ENCODE peak calls at places on chromosomes 4 and X, in six cellular contexts. E is transverse colon, B is adrenal gland, Y is ovary, M is body of pancreas, R is psoas muscle. A is an unnamed sample.

GRCh38 chr4:109912706-109913621 is at the start of gene EGF:
- DNase-seq in M (peak), R (peak), Y (no peak), E (no peak), B (no peak), A (no peak)

GRCh38 chrX:69305333-69306062 is 140.2 kb upstream of the PJA1 start:
- DNase-seq in E (no peak), R (no peak), Y (no peak), B (no peak), M (no peak), A (peak)

GRCh38 chrX:149372861-149373260 is 132.2 kb downstream of the IDS start:
- DNase-seq in R (no peak), B (no peak), E (no peak), Y (no peak), M (no peak), A (no peak)

GRCh38 chr4:120062663-120063195 is 3.9 kb downstream of the MAD2L1 start:
- DNase-seq in E (no peak), M (no peak), R (no peak), B (no peak), Y (no peak), A (no peak)

GRCh38 chr4:169611157-169611556 is 1.2 kb downstream of the NEK1 start:
- DNase-seq in M (no peak), R (no peak), Y (no peak), B (no peak), E (no peak), A (no peak)

GRCh38 chrX:129718701-129719100 is 20.1 kb upstream of the XPNPEP2 start:
- DNase-seq in E (no peak), B (peak), Y (no peak), R (no peak), M (no peak), A (no peak)

GRCh38 chr4:70908993-70909556 is 6.9 kb downstream of the MOB1B start:
- DNase-seq in B (no peak), Y (no peak), R (no peak), E (no peak), M (no peak), A (no peak)

GRCh38 chrX:6279277-6279909 is 50.7 kb upstream of the NLGN4X start:
- DNase-seq in B (no peak), E (no peak), Y (no peak), R (no peak), M (no peak), A (no peak)

GRCh38 chr4:169723207-169723606 is 34.5 kb downstream of the HPF1 start:
- DNase-seq in R (no peak), E (no peak), B (no peak), M (peak), Y (no peak), A (peak)

GRCh38 chr4:113450681-113451080 is 310.9 kb downstream of the CAMK2D start:
- DNase-seq in B (no peak), R (no peak), E (no peak), Y (no peak), M (no peak), A (no peak)

GRCh38 chrX:150581093-150581775 is 12.8 kb downstream of the MTM1 start:
- DNase-seq in M (no peak), R (no peak), Y (no peak), B (no peak), E (no peak), A (no peak)

GRCh38 chrX:50448565-50448964 is 22.1 kb downstream of the DGKK start:
- DNase-seq in M (no peak), Y (no peak), R (no peak), B (no peak), E (peak), A (no peak)

GRCh38 chrX:78923198-78924015 is 21.8 kb upstream of the P2RY10 start:
- DNase-seq in M (no peak), R (no peak), E (no peak), B (no peak), Y (no peak), A (no peak)

GRCh38 chr4:85474818-85475630 is at the start of gene ARHGAP24:
- DNase-seq in B (peak), M (peak), E (peak), R (peak), Y (peak), A (no peak)

GRCh38 chrX:42746606-42747005 is 31.4 kb downstream of the PPP1R2C start:
- DNase-seq in Y (no peak), E (no peak), B (no peak), R (no peak), M (peak), A (no peak)

GRCh38 chr4:26362745-26363439 is 42.1 kb downstream of the RBPJ start:
- DNase-seq in R (no peak), B (no peak), M (no peak), Y (no peak), E (no peak), A (no peak)

GRCh38 chrX:104427693-104428092 is 138.3 kb upstream of the IL1RAPL2 start:
- DNase-seq in E (no peak), Y (no peak), B (no peak), M (no peak), R (no peak), A (no peak)

GRCh38 chr4:95516528-95517011 is 32.2 kb downstream of the UNC5C start:
- DNase-seq in M (no peak), R (no peak), Y (no peak), E (no peak), B (no peak), A (peak)

GRCh38 chr4:74658114-74658513 is 136.2 kb downstream of the BTC start:
- DNase-seq in B (no peak), Y (no peak), M (no peak), R (no peak), E (no peak), A (no peak)

GRCh38 chr4:16122784-16123183 is 39.0 kb upstream of the PROM1 start:
- DNase-seq in R (no peak), B (no peak), M (no peak), E (no peak), Y (no peak), A (no peak)

GRCh38 chrX:131801911-131802310 is 221.2 kb upstream of the STK26 start:
- DNase-seq in M (no peak), Y (no peak), R (no peak), E (no peak), B (no peak), A (no peak)

GRCh38 chr4:106583567-106583966 is 215.0 kb upstream of the GIMD1 start:
- DNase-seq in R (no peak), Y (no peak), E (no peak), M (no peak), B (no peak), A (no peak)

GRCh38 chr4:162061214-162061613 is 102.6 kb downstream of the FSTL5 start:
- DNase-seq in B (no peak), R (no peak), Y (no peak), E (no peak), M (no peak), A (no peak)

GRCh38 chrX:68420559-68420958 is 12.7 kb downstream of the OPHN1 start:
- DNase-seq in B (no peak), Y (no peak), M (no peak), E (no peak), R (no peak), A (no peak)

GRCh38 chr4:176404591-176404990 is 84.8 kb downstream of the SPCS3 start:
- DNase-seq in M (no peak), R (no peak), Y (no peak), E (no peak), B (no peak), A (no peak)

GRCh38 chr4:92303621-92304027 is at the start of gene GRID2:
- DNase-seq in M (no peak), B (no peak), E (no peak), R (no peak), Y (peak), A (peak)

GRCh38 chr4:114464873-114465272 is 133.7 kb upstream of the UGT8 start:
- DNase-seq in E (no peak), M (no peak), B (no peak), Y (no peak), R (no peak), A (no peak)

GRCh38 chr4:108144451-108144850 is 24.3 kb downstream of the LEF1 start:
- DNase-seq in R (no peak), M (no peak), B (no peak), Y (no peak), E (no peak), A (no peak)

GRCh38 chrX:41481264-41482109 is 34.3 kb downstream of the NYX start:
- DNase-seq in E (no peak), Y (no peak), R (no peak), M (no peak), B (no peak), A (peak)

GRCh38 chrX:152445926-152446325 is 5.2 kb downstream of the GABRA3 start:
- DNase-seq in R (no peak), E (no peak), B (no peak), Y (no peak), M (no peak), A (no peak)

GRCh38 chrX:19893722-19894121 is 6.3 kb upstream of the SH3KBP1 start:
- DNase-seq in B (no peak), E (no peak), M (no peak), Y (no peak), R (no peak), A (no peak)

GRCh38 chr4:180900781-180901180 is 1342.4 kb upstream of the TENM3 start:
- DNase-seq in E (no peak), B (no peak), R (no peak), M (no peak), Y (no peak), A (no peak)

GRCh38 chr4:6873792-6874461 is 35.7 kb upstream of the TBC1D14 start:
- DNase-seq in E (peak), M (peak), R (peak), B (peak), Y (peak), A (peak)

GRCh38 chr4:1578968-1579833 is 104.9 kb downstream of the FAM53A start:
- DNase-seq in E (peak), M (peak), B (peak), Y (peak), R (peak), A (peak)
- TF ChIP-seq CTCF in E (peak), M (peak), B (peak), Y (no peak), R (peak), A (peak)

DNA sequence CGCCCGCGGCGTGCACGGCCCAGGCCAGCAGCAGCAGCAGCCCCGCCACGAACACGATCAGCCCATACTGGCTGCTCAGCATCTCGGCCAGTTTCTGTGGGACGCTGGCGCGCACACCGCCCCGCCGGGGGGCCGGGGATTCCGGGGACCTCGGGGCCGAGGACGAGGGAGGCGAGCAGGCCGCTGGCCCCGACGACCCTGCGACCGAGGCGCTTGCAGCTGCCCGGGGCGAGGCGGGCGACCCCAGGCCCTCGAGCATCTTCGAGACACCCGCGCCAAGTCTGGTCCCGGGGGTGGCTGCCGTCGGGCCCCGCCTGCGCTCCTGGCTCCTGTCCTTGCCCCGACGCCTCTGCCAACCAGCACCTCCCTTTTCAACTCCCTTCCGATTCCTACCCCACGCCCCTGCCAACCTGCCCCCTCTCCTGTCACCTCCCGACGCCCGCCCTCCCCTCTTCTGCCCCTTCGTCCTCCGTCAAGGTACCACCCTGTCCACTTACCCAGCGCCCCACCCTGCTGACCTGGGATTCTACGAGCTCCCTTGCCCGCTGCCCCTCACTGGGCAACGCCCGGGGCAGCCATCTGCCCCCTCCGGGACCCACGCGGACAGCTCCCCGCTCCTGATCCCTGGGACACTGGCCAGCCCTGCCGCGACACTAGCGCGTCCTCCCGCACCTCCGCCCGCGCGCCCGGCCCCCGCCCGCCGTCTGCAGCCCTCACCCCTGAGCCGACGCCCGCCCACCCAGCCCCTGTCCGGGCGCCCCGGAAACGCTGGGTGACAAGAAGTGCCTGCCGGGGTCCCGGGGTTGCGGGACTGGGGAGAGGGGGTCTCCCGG is at the start of gene OTOP1:
- DNase-seq in Y (no peak), R (no peak), E (no peak), M (no peak), B (no peak), A (no peak)
- H3K4me3 ChIP-seq in Y (no peak), R (no peak), E (no peak), M (no peak), B (no peak), A (peak)

DNA sequence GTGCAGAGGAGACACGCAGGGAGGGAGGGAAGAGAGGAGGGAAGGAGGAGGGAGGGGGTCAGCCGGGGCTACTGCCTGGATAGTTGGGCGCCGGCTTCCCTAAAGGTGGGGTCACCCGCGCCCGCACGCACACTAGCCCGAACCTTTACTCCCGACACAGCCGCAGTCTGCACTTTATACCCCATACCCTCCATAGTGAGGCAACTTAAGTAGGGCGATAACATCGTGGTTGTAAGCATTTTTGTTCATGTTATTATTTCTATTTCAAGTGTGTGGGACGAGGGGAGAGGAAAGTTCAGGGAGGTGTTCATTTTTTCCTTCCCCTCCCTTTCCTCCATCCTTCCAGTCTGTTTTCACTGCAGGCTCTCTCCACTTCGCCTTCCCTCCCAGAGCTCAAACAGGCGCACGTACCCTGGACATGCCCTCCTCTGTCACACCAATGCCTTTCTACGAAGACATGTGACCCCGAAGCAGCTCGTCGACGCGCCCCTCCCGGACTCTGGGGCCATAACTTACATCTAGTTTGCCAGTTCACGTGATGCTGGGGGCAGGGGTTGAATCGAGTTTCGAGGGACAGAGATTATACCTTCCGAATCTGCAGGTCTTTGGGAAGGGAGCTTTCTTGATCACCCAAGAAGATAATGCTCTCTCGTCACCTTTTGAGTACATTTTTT is at the start of gene PRKG2:
- DNase-seq in R (no peak), M (no peak), E (peak), Y (no peak), B (no peak), A (peak)
- H3K27ac ChIP-seq in R (no peak), M (peak), E (peak), Y (no peak), B (no peak), A (no peak)

GRCh38 chrX:140507223-140507981 is 2.5 kb upstream of the SOX3 start:
- DNase-seq in M (no peak), Y (no peak), E (no peak), R (no peak), B (no peak), A (no peak)

GRCh38 chrX:140509468-140510305 is 4.8 kb upstream of the SOX3 start:
- DNase-seq in B (no peak), Y (no peak), R (no peak), E (no peak), M (no peak), A (no peak)

GRCh38 chrX:140505421-140506337 is 810 bp upstream of the SOX3 start:
- DNase-seq in M (no peak), R (no peak), E (no peak), Y (no peak), B (no peak), A (no peak)

GRCh38 chrX:140508958-140509357 is 4.1 kb upstream of the SOX3 start:
- DNase-seq in Y (no peak), R (no peak), E (no peak), M (no peak), B (no peak), A (no peak)

DNA sequence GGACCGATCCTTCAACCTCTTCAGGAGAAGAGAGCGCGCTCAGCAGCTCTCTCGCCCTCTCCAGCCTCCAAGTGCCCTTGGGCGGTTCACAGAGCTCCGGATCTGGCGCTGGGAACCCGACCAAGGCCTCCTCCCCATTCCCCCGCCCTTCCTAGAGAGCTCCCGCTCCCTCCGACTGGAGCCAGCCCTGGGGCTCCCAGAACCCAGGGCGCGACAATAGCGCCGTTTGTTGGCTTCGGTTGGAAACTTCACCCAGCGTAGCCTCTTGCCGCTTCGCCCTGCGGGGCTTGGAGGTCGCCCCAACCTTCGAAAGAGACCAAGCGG is 3.1 kb upstream of the SOX3 start:
- DNase-seq in B (no peak), R (no peak), M (no peak), Y (no peak), E (no peak), A (no peak)
- TF ChIP-seq CTCF in B (no peak), R (no peak), M (no peak), Y (no peak), E (no peak), A (no peak)

DNA sequence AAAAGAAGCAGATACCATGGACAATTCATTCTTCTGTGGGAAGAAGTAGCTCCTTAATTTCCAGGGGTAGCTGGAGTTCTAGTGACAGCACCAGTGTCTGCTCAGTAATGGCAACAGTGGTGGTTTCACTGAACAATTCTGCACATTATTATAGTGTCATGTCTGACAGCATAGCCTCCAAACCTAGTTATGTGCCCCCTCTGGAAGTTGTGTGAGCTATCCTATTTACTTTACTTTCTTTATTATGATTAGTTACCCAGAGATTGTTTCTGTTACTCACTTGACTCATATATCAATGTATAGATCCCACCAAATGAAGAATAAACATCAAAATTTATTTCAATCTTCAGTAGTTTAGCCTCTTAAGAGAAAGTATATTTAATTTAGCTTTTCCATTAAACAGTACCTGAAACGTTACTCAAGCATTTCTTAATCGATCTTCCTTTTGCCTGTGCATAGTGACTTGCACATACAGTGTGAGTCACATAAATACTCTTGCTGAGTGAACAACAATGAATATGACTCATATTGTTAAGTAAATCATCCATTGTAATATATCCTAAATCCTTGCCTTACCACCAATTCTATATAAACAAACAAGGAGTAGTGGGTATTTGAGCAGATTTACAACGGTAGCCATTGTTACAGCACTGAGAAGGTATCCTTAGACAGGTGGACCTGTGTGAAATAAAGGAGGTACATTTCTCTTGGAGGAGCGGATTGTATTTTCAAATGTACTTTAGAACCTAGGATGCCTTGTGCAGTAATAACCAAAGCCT is 534.7 kb downstream of the ANKRD50 start:
- DNase-seq in R (no peak), B (no peak), M (no peak), E (no peak), Y (no peak), A (no peak)
- H3K4me3 ChIP-seq in R (no peak), B (no peak), M (no peak), E (no peak), Y (no peak), A (no peak)

GRCh38 chrX:116238093-116238492 is 67.5 kb downstream of the AGTR2 start:
- DNase-seq in Y (no peak), B (no peak), R (no peak), E (no peak), M (no peak), A (no peak)

GRCh38 chrX:116241001-116241400 is 70.5 kb downstream of the AGTR2 start:
- DNase-seq in R (no peak), B (no peak), Y (no peak), E (no peak), M (no peak), A (no peak)

GRCh38 chrX:116238866-116239265 is 68.3 kb downstream of the AGTR2 start:
- DNase-seq in B (no peak), E (no peak), R (no peak), Y (no peak), M (no peak), A (no peak)

GRCh38 chrX:116239944-116240391 is 69.4 kb downstream of the AGTR2 start:
- DNase-seq in B (no peak), M (peak), R (no peak), Y (no peak), E (no peak), A (no peak)

DNA sequence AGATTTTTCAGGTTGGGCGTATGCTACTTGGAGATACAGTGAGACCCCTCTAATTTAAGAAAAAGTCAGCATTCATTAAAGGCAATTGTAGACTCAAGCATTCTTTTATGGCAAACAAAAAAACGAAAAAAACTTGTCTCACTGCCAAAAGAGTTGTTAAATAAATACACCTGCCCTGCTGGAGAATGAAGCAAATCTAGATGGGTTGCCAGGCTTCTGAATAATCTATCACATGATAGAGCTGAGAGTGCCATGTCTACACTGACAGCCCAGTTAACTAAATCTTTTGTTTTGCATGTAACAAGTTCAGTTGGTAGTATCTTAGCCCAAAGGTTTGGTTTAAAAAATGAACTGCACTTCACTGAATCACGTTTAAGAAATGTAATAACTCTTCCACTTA is 69.9 kb downstream of the AGTR2 start:
- DNase-seq in B (no peak), M (peak), R (no peak), Y (no peak), E (no peak), A (no peak)
- H3K27ac ChIP-seq in B (no peak), M (peak), R (no peak), Y (no peak), E (peak), A (no peak)

GRCh38 chr4:185559913-185560281 is 24.6 kb upstream of the PDLIM3 start:
- DNase-seq in R (peak), E (no peak), M (peak), B (no peak), Y (no peak), A (peak)

GRCh38 chr4:185564355-185564754 is 29.0 kb upstream of the PDLIM3 start:
- DNase-seq in E (no peak), B (no peak), R (no peak), M (no peak), Y (no peak), A (no peak)

GRCh38 chr4:185565696-185566095 is 30.4 kb upstream of the PDLIM3 start:
- DNase-seq in R (no peak), Y (no peak), E (no peak), M (no peak), B (no peak), A (no peak)

GRCh38 chr4:185560316-185560715 is 25.0 kb upstream of the PDLIM3 start:
- DNase-seq in B (no peak), E (no peak), R (no peak), M (no peak), Y (no peak), A (no peak)

GRCh38 chr4:185562531-185562930 is 27.2 kb upstream of the PDLIM3 start:
- DNase-seq in Y (no peak), B (no peak), E (no peak), M (no peak), R (no peak), A (no peak)
- TF ChIP-seq CTCF in Y (no peak), B (no peak), E (no peak), M (no peak), R (no peak), A (no peak)